ENCODE peak calls at places on chromosomes 13 and 19, in six cellular contexts. K, D, F, T, U and A are unnamed samples.

GRCh38 chr13:72113070-72113469 is 246.1 kb upstream of the DACH1 start:
- DNase-seq in U (no peak), K (no peak), D (no peak), T (no peak), F (no peak), A (no peak)

GRCh38 chr19:4375164-4375619 is 25.2 kb downstream of the SH3GL1 start:
- DNase-seq in D (peak), U (no peak), T (peak), K (no peak), F (no peak), A (no peak)

GRCh38 chr19:17419154-17419490 is 725 bp upstream of the MVB12A start:
- DNase-seq in T (no peak), U (no peak), K (no peak), D (no peak), F (no peak), A (no peak)

GRCh38 chr19:58196911-58197616 is 14.2 kb downstream of the ZNF274 start:
- DNase-seq in K (peak), T (no peak), U (no peak), F (no peak), D (no peak), A (peak)

GRCh38 chr13:51590966-51591627 is 6.8 kb downstream of the WDFY2 start:
- DNase-seq in T (no peak), F (no peak), U (no peak), K (no peak), D (no peak), A (peak)

GRCh38 chr13:101612736-101613135 is 160.3 kb downstream of the ITGBL1 start:
- DNase-seq in D (no peak), U (no peak), K (no peak), F (no peak), T (no peak), A (no peak)

GRCh38 chr19:18317998-18318800 is 4.7 kb downstream of the LSM4 start:
- DNase-seq in K (peak), F (no peak), U (peak), T (no peak), D (peak), A (no peak)

GRCh38 chr13:28268800-28269223 is 130.5 kb downstream of the PAN3 start:
- DNase-seq in D (no peak), K (no peak), F (no peak), U (no peak), T (no peak), A (no peak)

GRCh38 chr13:53405616-53406015 is 377.0 kb downstream of the OLFM4 start:
- DNase-seq in F (no peak), T (peak), K (no peak), D (no peak), U (no peak), A (no peak)

GRCh38 chr13:107480130-107480529 is 735.2 kb downstream of the LIG4 start:
- DNase-seq in F (no peak), U (no peak), K (no peak), D (no peak), T (no peak), A (peak)

GRCh38 chr19:44925114-44925891 is 10.9 kb downstream of the APOC1 start:
- DNase-seq in K (no peak), D (no peak), F (peak), T (no peak), U (peak), A (no peak)

GRCh38 chr19:8657869-8658268 is 27.4 kb downstream of the NFILZ start:
- DNase-seq in U (no peak), T (no peak), K (no peak), F (no peak), D (no peak), A (no peak)

GRCh38 chr13:37752156-37752555 is 117.4 kb downstream of the TRPC4 start:
- DNase-seq in D (no peak), F (no peak), U (no peak), T (no peak), K (no peak), A (peak)

GRCh38 chr13:20465218-20465879 is 60.3 kb downstream of the CRYL1 start:
- DNase-seq in T (no peak), K (no peak), F (no peak), D (peak), U (no peak), A (no peak)

GRCh38 chr13:76683854-76684253 is 202.4 kb downstream of the KCTD12 start:
- DNase-seq in D (no peak), F (no peak), K (no peak), U (no peak), T (no peak), A (no peak)

GRCh38 chr13:44414771-44415170 is 41.1 kb downstream of the SERP2 start:
- DNase-seq in U (no peak), T (no peak), F (no peak), D (no peak), K (no peak), A (no peak)

GRCh38 chr13:110831437-110832204 is 83.2 kb downstream of the ANKRD10 start:
- DNase-seq in K (no peak), D (no peak), U (no peak), F (no peak), T (no peak), A (no peak)

GRCh38 chr13:27599845-27600553 is 20.3 kb downstream of the LNX2 start:
- DNase-seq in K (no peak), D (peak), T (no peak), F (no peak), U (no peak), A (peak)

GRCh38 chr13:21675095-21676007 is 4.5 kb downstream of the FGF9 start:
- DNase-seq in U (peak), F (peak), T (peak), K (peak), D (peak), A (no peak)

GRCh38 chr13:32261567-32261966 is 53.6 kb downstream of the ZAR1L start:
- DNase-seq in K (no peak), U (peak), T (no peak), F (peak), D (no peak), A (peak)

GRCh38 chr19:35261356-35262100 is 7.2 kb upstream of the USF2 start:
- DNase-seq in U (no peak), F (no peak), D (no peak), K (no peak), T (peak), A (no peak)

GRCh38 chr13:43546260-43546659 is 240.5 kb downstream of the ENOX1 start:
- DNase-seq in F (no peak), T (no peak), K (no peak), D (no peak), U (peak), A (no peak)

GRCh38 chr13:44576396-44577235 is 486 bp upstream of the TSC22D1 start:
- DNase-seq in K (no peak), U (peak), T (no peak), D (no peak), F (no peak), A (no peak)

GRCh38 chr13:33296793-33297425 is 11.4 kb upstream of the STARD13 start:
- DNase-seq in K (no peak), D (peak), T (no peak), F (no peak), U (no peak), A (peak)

GRCh38 chr13:22040810-22041364 is 370.0 kb downstream of the FGF9 start:
- DNase-seq in K (peak), U (no peak), D (peak), T (peak), F (no peak), A (no peak)

GRCh38 chr13:91540157-91540736 is 141.8 kb downstream of the GPC5 start:
- DNase-seq in D (no peak), F (no peak), T (no peak), U (no peak), K (no peak), A (no peak)

GRCh38 chr19:4376245-4376990 is 23.9 kb downstream of the SH3GL1 start:
- DNase-seq in T (no peak), U (no peak), F (no peak), D (no peak), K (no peak), A (no peak)

GRCh38 chr13:100440756-100441421 is 147.7 kb downstream of the GGACT start:
- DNase-seq in K (no peak), D (no peak), U (no peak), T (no peak), F (no peak), A (peak)

GRCh38 chr13:110600261-110600819 is 15.0 kb upstream of the NAXD start:
- DNase-seq in F (no peak), T (no peak), U (no peak), K (no peak), D (no peak), A (no peak)

GRCh38 chr19:31317542-31317941 is 31.7 kb downstream of the TSHZ3 start:
- DNase-seq in D (no peak), T (no peak), K (no peak), F (no peak), U (no peak), A (no peak)

GRCh38 chr13:44759723-44760360 is 183.7 kb upstream of the TSC22D1 start:
- DNase-seq in F (no peak), T (no peak), K (no peak), D (no peak), U (peak), A (peak)

GRCh38 chr13:40271931-40272775 is 394.3 kb downstream of the FOXO1 start:
- DNase-seq in K (no peak), T (no peak), D (no peak), F (peak), U (peak), A (peak)

GRCh38 chr13:40985596-40986327 is 33.4 kb downstream of the ELF1 start:
- DNase-seq in D (no peak), K (no peak), F (no peak), T (no peak), U (no peak), A (no peak)

GRCh38 chr19:6648141-6648715 is 21.7 kb downstream of the TNFSF14 start:
- DNase-seq in U (no peak), T (no peak), F (no peak), K (no peak), D (no peak), A (no peak)

GRCh38 chr19:53944416-53944815 is 18.3 kb upstream of the CACNG8 start:
- DNase-seq in U (no peak), T (no peak), D (no peak), K (no peak), F (no peak), A (no peak)
- H3K27ac ChIP-seq in U (no peak), T (no peak), D (no peak), K (no peak), F (no peak), A (no peak)

GRCh38 chr19:16144216-16144581 is 714 bp downstream of the HSH2D start:
- DNase-seq in T (no peak), U (no peak), D (no peak), F (no peak), K (no peak), A (no peak)
- H3K27ac ChIP-seq in T (no peak), U (no peak), D (peak), F (no peak), K (peak), A (no peak)

DNA sequence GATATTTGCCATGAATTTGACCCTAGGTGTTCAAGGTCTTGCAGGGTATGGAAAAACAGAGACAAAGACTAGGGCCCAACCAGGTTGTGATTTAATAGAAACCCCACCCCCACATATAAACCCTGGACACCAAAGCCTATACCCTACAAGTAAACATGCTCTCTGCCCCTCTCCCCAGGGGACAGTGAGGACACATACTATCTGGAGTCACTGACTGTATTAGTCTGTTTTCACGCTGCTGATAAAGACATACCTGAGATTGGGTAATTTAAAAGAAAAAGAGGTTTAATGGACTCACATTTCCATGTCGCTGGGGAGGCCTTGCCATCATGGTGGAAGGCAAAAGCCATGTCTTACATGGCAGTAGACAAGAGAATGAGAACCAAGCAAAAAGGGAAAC is 88.3 kb downstream of the RAP2A start:
- DNase-seq in T (no peak), K (no peak), U (no peak), F (no peak), D (no peak), A (no peak)
- H3K27ac ChIP-seq in T (no peak), K (no peak), U (no peak), F (no peak), D (no peak), A (no peak)

DNA sequence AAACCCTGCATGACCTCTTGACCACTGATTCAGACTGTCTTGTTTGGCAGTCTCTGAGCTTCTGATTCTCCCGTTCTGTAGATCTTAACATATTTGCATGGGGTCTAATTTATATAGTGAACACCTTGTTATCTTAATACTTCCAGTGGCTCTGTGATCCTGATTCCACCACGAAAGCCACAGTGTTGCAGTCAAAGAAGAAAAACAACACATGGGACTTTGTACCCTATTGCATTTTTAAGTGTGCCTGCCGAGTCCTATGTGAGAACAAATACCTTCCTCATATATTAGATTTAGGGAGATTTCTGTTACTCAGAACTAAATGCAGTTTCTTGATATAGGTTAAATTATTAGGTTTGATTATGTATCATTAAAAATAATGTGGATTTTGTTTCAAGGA is 12.3 kb upstream of the ZNF556 start:
- DNase-seq in T (no peak), D (no peak), F (no peak), U (no peak), K (no peak), A (no peak)
- H3K27ac ChIP-seq in T (no peak), D (no peak), F (no peak), U (no peak), K (no peak), A (no peak)

GRCh38 chr19:55145241-55145640 is 3.8 kb downstream of the TNNT1 start:
- DNase-seq in D (no peak), U (no peak), F (no peak), K (no peak), T (no peak), A (no peak)
- H3K27ac ChIP-seq in D (no peak), U (no peak), F (no peak), K (no peak), T (no peak), A (no peak)

GRCh38 chr19:49876422-49877019 is 634 bp downstream of the AKT1S1 start:
- DNase-seq in D (peak), U (peak), T (peak), F (peak), K (peak), A (peak)
- H3K27ac ChIP-seq in D (peak), U (peak), T (peak), F (peak), K (peak), A (peak)

GRCh38 chr13:113999618-113999910 is 25.7 kb upstream of the C13orf46 start:
- DNase-seq in F (no peak), U (no peak), T (no peak), K (no peak), D (no peak), A (no peak)

GRCh38 chr13:113996912-113997745 is 23.3 kb upstream of the C13orf46 start:
- DNase-seq in K (no peak), D (no peak), T (no peak), F (no peak), U (no peak), A (no peak)

GRCh38 chr13:114000151-114001040 is 26.5 kb upstream of the C13orf46 start:
- DNase-seq in U (no peak), D (no peak), F (no peak), K (no peak), T (no peak), A (no peak)

GRCh38 chr13:113997845-113998751 is 24.2 kb upstream of the C13orf46 start:
- DNase-seq in K (no peak), U (peak), F (no peak), T (no peak), D (no peak), A (no peak)

GRCh38 chr13:113998781-113999617 is 25.1 kb upstream of the C13orf46 start:
- DNase-seq in U (no peak), K (no peak), T (no peak), F (no peak), D (no peak), A (no peak)
- H3K27ac ChIP-seq in U (peak), K (no peak), T (no peak), F (no peak), D (no peak), A (no peak)

GRCh38 chr19:33050110-33050509 is 14.6 kb downstream of the RHPN2 start:
- DNase-seq in D (no peak), K (no peak), U (no peak), T (no peak), F (no peak), A (no peak)
- H3K27ac ChIP-seq in D (peak), K (no peak), U (no peak), T (no peak), F (no peak), A (no peak)